ENCODE peak calls at places on chromosome 12, in ten cellular contexts. N is Caco-2; L is astrocyte of the spinal cord; S is activated CD8-positive, alpha-beta memory T cell treated with anti-CD3 and anti-CD28 coated beads for 48 hours; Y is CMK; F is fibroblast of lung; H is CD14-positive monocyte; D is NCI-H1092; J is progenitor cell of endocrine pancreas; G is activated T-cell treated with anti-CD3 and anti-CD28 coated beads, Interleukin-2, amount 50 U/mL, for 48 hours. Q is an unnamed sample.

GRCh38 chr12:67885370-67886169 is 103.7 kb upstream of the IFNG-AS1 start:
- DNase-seq in N (no peak), L (peak), S (no peak), Y (no peak), F (peak), H (no peak), D (no peak), J (no peak), G (no peak), Q (no peak)

GRCh38 chr12:57765698-57766463 is 997 bp downstream of the CYP27B1 start:
- DNase-seq in N (peak), L (no peak), S (no peak), Y (no peak), F (no peak), H (no peak), D (no peak), J (no peak), G (no peak), Q (no peak)

GRCh38 chr12:6807170-6807569 is 14.5 kb upstream of the GPR162 start:
- DNase-seq in N (no peak), L (no peak), S (no peak), Y (no peak), F (no peak), H (no peak), D (no peak), J (no peak), G (no peak), Q (no peak)

GRCh38 chr12:127690161-127690560 is 576.8 kb upstream of the TMEM132C start:
- DNase-seq in N (no peak), L (no peak), S (no peak), Y (no peak), F (no peak), H (no peak), D (no peak), J (no peak), G (no peak), Q (no peak)

GRCh38 chr12:94134226-94134795 is 14.1 kb upstream of the PLXNC1 start:
- DNase-seq in N (peak), L (peak), S (no peak), Y (no peak), F (peak), H (no peak), D (peak), J (no peak), G (no peak), Q (no peak)

GRCh38 chr12:3365416-3366385 is 125.3 kb upstream of the PRMT8 start:
- DNase-seq in N (peak), L (no peak), S (no peak), Y (no peak), F (peak), H (no peak), D (peak), J (peak), G (no peak), Q (no peak)

GRCh38 chr12:32273063-32273521 is 126.3 kb upstream of the FGD4 start:
- DNase-seq in N (no peak), L (peak), S (no peak), Y (no peak), F (peak), H (no peak), D (no peak), J (no peak), G (no peak), Q (no peak)

GRCh38 chr12:122422769-122423257 is 344 bp upstream of the CLIP1 start:
- DNase-seq in N (peak), L (peak), S (no peak), Y (no peak), F (peak), H (peak), D (no peak), J (peak), G (peak), Q (peak)

GRCh38 chr12:50224026-50224692 is 57.0 kb upstream of the CERS5 start:
- DNase-seq in N (no peak), L (peak), S (no peak), Y (no peak), F (peak), H (no peak), D (no peak), J (no peak), G (no peak), Q (peak)

GRCh38 chr12:48189331-48190125 is 6.1 kb downstream of the CCDC184 start:
- DNase-seq in N (peak), L (peak), S (no peak), Y (peak), F (peak), H (no peak), D (peak), J (peak), G (peak), Q (peak)

GRCh38 chr12:129276408-129277042 is 423.2 kb downstream of the GLT1D1 start:
- DNase-seq in N (no peak), L (no peak), S (no peak), Y (no peak), F (peak), H (no peak), D (no peak), J (no peak), G (no peak), Q (no peak)

GRCh38 chr12:89892426-89892825 is 183.8 kb upstream of the ATP2B1 start:
- DNase-seq in N (no peak), L (no peak), S (no peak), Y (no peak), F (no peak), H (no peak), D (no peak), J (no peak), G (no peak), Q (no peak)

GRCh38 chr12:68236421-68237059 is 10.9 kb upstream of the IL26 start:
- DNase-seq in N (no peak), L (no peak), S (no peak), Y (no peak), F (no peak), H (no peak), D (no peak), J (no peak), G (peak), Q (no peak)

GRCh38 chr12:25830456-25830855 is 128.0 kb upstream of the RASSF8 start:
- DNase-seq in N (no peak), L (peak), S (no peak), Y (no peak), F (peak), H (no peak), D (no peak), J (no peak), G (no peak), Q (no peak)

GRCh38 chr12:113462117-113462774 is 9.4 kb downstream of the LHX5 start:
- DNase-seq in N (peak), L (peak), S (peak), Y (peak), F (peak), H (peak), D (peak), J (peak), G (peak), Q (peak)

GRCh38 chr12:1936406-1937320 is 18.2 kb upstream of the CACNA2D4 start:
- DNase-seq in N (no peak), L (peak), S (no peak), Y (no peak), F (peak), H (no peak), D (peak), J (no peak), G (no peak), Q (peak)

GRCh38 chr12:121116318-121117225 is 16.1 kb upstream of the P2RX7 start:
- DNase-seq in N (peak), L (no peak), S (no peak), Y (no peak), F (no peak), H (no peak), D (no peak), J (no peak), G (no peak), Q (no peak)

GRCh38 chr12:107254258-107254856 is 161.0 kb upstream of the CRY1 start:
- DNase-seq in N (no peak), L (no peak), S (no peak), Y (no peak), F (no peak), H (no peak), D (no peak), J (no peak), G (no peak), Q (no peak)

GRCh38 chr12:3362751-3363150 is 128.3 kb upstream of the PRMT8 start:
- DNase-seq in N (no peak), L (no peak), S (no peak), Y (no peak), F (no peak), H (no peak), D (peak), J (no peak), G (no peak), Q (no peak)

GRCh38 chr12:19739195-19739776 is 300.0 kb downstream of the AEBP2 start:
- DNase-seq in N (peak), L (peak), S (no peak), Y (no peak), F (peak), H (no peak), D (peak), J (peak), G (no peak), Q (no peak)

GRCh38 chr12:125330645-125331341 is 265.6 kb downstream of the AACS start:
- DNase-seq in N (peak), L (peak), S (peak), Y (no peak), F (peak), H (no peak), D (no peak), J (peak), G (peak), Q (peak)

GRCh38 chr12:51012570-51013236 is 13.5 kb downstream of the SLC11A2 start:
- DNase-seq in N (no peak), L (no peak), S (no peak), Y (no peak), F (peak), H (no peak), D (no peak), J (no peak), G (no peak), Q (no peak)

GRCh38 chr12:42759622-42760273 is 170.2 kb upstream of the PRICKLE1 start:
- DNase-seq in N (no peak), L (peak), S (no peak), Y (no peak), F (peak), H (no peak), D (no peak), J (no peak), G (no peak), Q (peak)

GRCh38 chr12:102564026-102564425 is 83.7 kb upstream of the IGF1 start:
- DNase-seq in N (peak), L (no peak), S (no peak), Y (no peak), F (no peak), H (no peak), D (no peak), J (no peak), G (no peak), Q (no peak)

GRCh38 chr12:23221066-23221465 is 596.1 kb downstream of the ETNK1 start:
- DNase-seq in N (peak), L (no peak), S (no peak), Y (no peak), F (no peak), H (no peak), D (peak), J (no peak), G (no peak), Q (no peak)

GRCh38 chr12:98698603-98699463 is 53.7 kb downstream of the APAF1 start:
- DNase-seq in N (peak), L (peak), S (peak), Y (peak), F (peak), H (peak), D (no peak), J (no peak), G (peak), Q (peak)

GRCh38 chr12:271165-271564 is 8.5 kb upstream of the SLC6A13 start:
- DNase-seq in N (no peak), L (no peak), S (no peak), Y (no peak), F (no peak), H (no peak), D (no peak), J (no peak), G (no peak), Q (no peak)

GRCh38 chr12:76329163-76329562 is 19.1 kb downstream of the BBS10 start:
- DNase-seq in N (peak), L (peak), S (no peak), Y (no peak), F (peak), H (no peak), D (no peak), J (no peak), G (no peak), Q (peak)

GRCh38 chr12:104680506-104680905 is 223.8 kb downstream of the CHST11 start:
- DNase-seq in N (no peak), L (no peak), S (no peak), Y (no peak), F (no peak), H (no peak), D (no peak), J (no peak), G (peak), Q (no peak)

GRCh38 chr12:125332900-125333299 is 267.7 kb downstream of the AACS start:
- DNase-seq in N (no peak), L (no peak), S (no peak), Y (no peak), F (no peak), H (no peak), D (no peak), J (no peak), G (no peak), Q (no peak)

GRCh38 chr12:63302941-63303536 is 152.0 kb upstream of the AVPR1A start:
- DNase-seq in N (no peak), L (no peak), S (no peak), Y (no peak), F (no peak), H (no peak), D (no peak), J (no peak), G (no peak), Q (no peak)